ENCODE peak calls at places on chromosomes 2 and 18, in four cellular contexts. U is left ventricle myocardium inferior, M is coronary artery, D is fibroblast of mammary gland. I is an unnamed sample.
A peak's percentile ranks its signal among the peaks of the same experiment; 100 is the strongest.

GRCh38 chr2:220396287-220396686 is 768.9 kb downstream of the SLC4A3 start:
- DNase-seq in U (no peak), M (no peak), D (peak; percentile 67), I (no peak)

GRCh38 chr2:217919781-217920351 is 82.9 kb downstream of the TNS1 start:
- DNase-seq in U (peak; percentile 36), M (peak; percentile 88), D (peak; percentile 54), I (no peak)

GRCh38 chr18:57759650-57760049 is 43.5 kb downstream of the ATP8B1 start:
- DNase-seq in U (no peak), M (no peak), D (peak; percentile 70), I (no peak)

GRCh38 chr2:86283461-86284030 is 53.9 kb downstream of the REEP1 start:
- DNase-seq in U (no peak), M (no peak), D (no peak), I (no peak)

GRCh38 chr2:86433137-86433536 is 8.0 kb upstream of the KDM3A start:
- DNase-seq in U (no peak), M (no peak), D (no peak), I (no peak)

GRCh38 chr18:48137354-48138208 is 207.1 kb upstream of the SMAD2 start:
- DNase-seq in U (no peak), M (no peak), D (no peak), I (peak; percentile 73)

GRCh38 chr18:59328683-59329082 is 10.2 kb upstream of the CPLX4 start:
- DNase-seq in U (no peak), M (no peak), D (no peak), I (no peak)

GRCh38 chr2:5521462-5521861 is 170.7 kb upstream of the SOX11 start:
- DNase-seq in U (peak; percentile 38), M (no peak), D (no peak), I (no peak)

GRCh38 chr2:20634430-20635095 is 16.3 kb downstream of the HS1BP3 start:
- DNase-seq in U (peak; percentile 24), M (no peak), D (peak; percentile 68), I (no peak)

GRCh38 chr18:75131455-75132000 is 77.4 kb downstream of the PTGR3 start:
- DNase-seq in U (no peak), M (peak; percentile 57), D (no peak), I (peak; percentile 12)

GRCh38 chr2:182117203-182117602 is 131.6 kb downstream of the PPP1R1C start:
- DNase-seq in U (no peak), M (no peak), D (no peak), I (no peak)

GRCh38 chr2:27752551-27753237 is 18.8 kb upstream of the MRPL33 start:
- DNase-seq in U (no peak), M (no peak), D (no peak), I (peak; percentile 51)

GRCh38 chr18:23872701-23873550 is 141.6 kb upstream of the TTC39C start:
- DNase-seq in U (no peak), M (no peak), D (no peak), I (peak; percentile 90)

GRCh38 chr2:218289639-218290315 is 2.5 kb downstream of the TMBIM1 start:
- DNase-seq in U (no peak), M (no peak), D (peak; percentile 77), I (peak; percentile 60)

GRCh38 chr2:149423633-149424032 is 93.2 kb downstream of the LYPD6 start:
- DNase-seq in U (no peak), M (no peak), D (no peak), I (no peak)

GRCh38 chr2:226837787-226838603 is 2.1 kb downstream of the RHBDD1 start:
- DNase-seq in U (no peak), M (no peak), D (no peak), I (no peak)

GRCh38 chr2:96505231-96505889 is at the start of gene NEURL3:
- DNase-seq in U (no peak), M (peak; percentile 65), D (peak; percentile 50), I (peak; percentile 74)

GRCh38 chr2:16224298-16225045 is 284.1 kb downstream of the MYCN start:
- DNase-seq in U (no peak), M (no peak), D (no peak), I (no peak)

GRCh38 chr2:161651547-161651946 is 27.3 kb downstream of the SLC4A10 start:
- DNase-seq in U (no peak), M (no peak), D (no peak), I (no peak)

GRCh38 chr2:121390082-121390481 is 105.1 kb upstream of the TFCP2L1 start:
- DNase-seq in U (no peak), M (no peak), D (no peak), I (no peak)

GRCh38 chr2:179261161-179261825 is 3.3 kb downstream of the SESTD1 start:
- DNase-seq in U (no peak), M (no peak), D (no peak), I (no peak)

GRCh38 chr2:179260224-179260623 is 4.4 kb downstream of the SESTD1 start:
- DNase-seq in U (no peak), M (no peak), D (no peak), I (no peak)

GRCh38 chr2:179263015-179263414 is 1.6 kb downstream of the SESTD1 start:
- DNase-seq in U (no peak), M (no peak), D (peak; percentile 89), I (no peak)

GRCh38 chr2:179263460-179264237 is 983 bp downstream of the SESTD1 start:
- DNase-seq in U (peak; percentile 39), M (peak; percentile 86), D (peak; percentile 73), I (peak; percentile 60)

DNA sequence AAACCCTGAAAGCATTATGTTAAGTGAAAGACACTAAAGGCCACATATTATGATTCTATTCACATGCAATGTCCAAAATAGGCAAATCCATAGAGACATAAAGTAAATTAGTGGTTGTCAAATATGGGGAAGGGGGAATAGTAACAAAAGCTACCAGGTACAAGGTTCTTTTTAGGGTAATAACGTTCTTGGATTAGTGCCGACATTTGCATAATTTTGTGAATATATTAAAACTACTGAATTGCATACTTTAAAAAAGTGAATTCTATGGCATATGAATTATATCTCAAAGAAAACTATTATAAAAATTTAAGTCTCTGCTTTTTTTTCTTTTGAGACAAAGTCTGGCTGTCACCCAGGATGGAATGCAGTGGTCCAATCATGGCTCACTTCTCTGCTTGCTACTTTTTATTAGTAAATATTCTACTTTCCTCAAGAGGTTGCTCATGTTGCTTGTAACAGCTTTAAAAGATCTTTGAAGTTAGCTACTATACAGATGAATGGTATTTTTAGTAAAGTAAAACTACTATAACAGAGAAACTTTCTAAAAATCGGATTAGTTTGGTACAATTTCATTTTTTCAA is 2.5 kb downstream of the SESTD1 start:
- DNase-seq in U (no peak), M (no peak), D (peak; percentile 25), I (no peak)
- H3K4me3 ChIP-seq in U (peak overlapping the region; percentile 80), M (peak overlapping the region; percentile 88), D (no peak overlapping the region), I (no peak overlapping the region)

DNA sequence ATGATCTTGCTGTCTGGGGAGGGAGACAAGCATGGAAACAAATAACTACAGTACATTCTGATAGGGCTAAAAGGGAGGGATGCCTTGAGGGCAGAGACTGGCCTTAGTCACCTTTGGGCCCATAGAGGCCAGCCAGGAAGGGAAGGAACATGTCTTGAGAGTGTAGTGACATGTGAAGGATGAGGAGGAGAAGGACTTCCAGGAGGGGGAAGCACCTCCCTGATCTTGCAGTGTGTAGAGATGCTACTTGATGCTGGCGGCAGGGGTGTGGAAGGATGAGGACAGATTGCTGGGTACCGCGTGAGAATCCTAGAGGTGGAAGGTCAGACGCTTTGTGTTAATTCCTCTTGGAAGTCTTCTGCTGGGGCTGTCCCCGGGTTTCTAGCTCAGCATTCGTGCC is 13.1 kb downstream of the TET3 start:
- DNase-seq in U (no peak), M (no peak), D (no peak), I (no peak)
- TF ChIP-seq CTCF in U (no peak), M (no peak), D (no peak), I (no peak)

DNA sequence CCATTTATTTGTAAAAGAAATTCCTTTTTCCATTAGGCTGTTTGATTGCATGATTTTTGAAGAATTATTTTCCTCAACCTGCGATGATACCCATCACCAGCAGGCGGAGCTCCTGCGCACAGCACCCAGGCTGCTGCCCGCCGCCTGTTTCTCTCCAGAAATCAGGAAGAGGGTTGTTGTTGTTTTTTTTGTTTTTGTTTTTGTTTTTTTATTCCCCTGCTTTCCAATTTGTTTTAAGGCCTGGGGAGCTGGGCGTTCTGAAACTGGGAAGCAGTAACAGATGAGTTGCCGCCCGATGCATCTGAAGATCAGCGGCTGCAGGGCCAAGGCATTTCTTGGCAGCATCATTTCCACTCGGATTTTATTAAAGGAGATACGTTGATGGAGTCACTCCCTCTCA is 132.1 kb downstream of the MBP start:
- DNase-seq in U (peak; percentile 56), M (no peak), D (peak; percentile 41), I (peak; percentile 54)
- H3K4me3 ChIP-seq in U (peak overlapping the region; percentile 20), M (peak overlapping the region; percentile 20), D (peak overlapping the region; percentile 29), I (no peak overlapping the region)

GRCh38 chr2:2767837-2768236 is 436.8 kb upstream of the MYT1L start:
- DNase-seq in U (no peak), M (no peak), D (no peak), I (no peak)

GRCh38 chr2:2768476-2768875 is 437.4 kb upstream of the MYT1L start:
- DNase-seq in U (no peak), M (no peak), D (no peak), I (no peak)

GRCh38 chr2:2765839-2766495 is 434.9 kb upstream of the MYT1L start:
- DNase-seq in U (no peak), M (no peak), D (no peak), I (no peak)

GRCh38 chr2:2771721-2772411 is 440.8 kb upstream of the MYT1L start:
- DNase-seq in U (no peak), M (no peak), D (no peak), I (no peak)

DNA sequence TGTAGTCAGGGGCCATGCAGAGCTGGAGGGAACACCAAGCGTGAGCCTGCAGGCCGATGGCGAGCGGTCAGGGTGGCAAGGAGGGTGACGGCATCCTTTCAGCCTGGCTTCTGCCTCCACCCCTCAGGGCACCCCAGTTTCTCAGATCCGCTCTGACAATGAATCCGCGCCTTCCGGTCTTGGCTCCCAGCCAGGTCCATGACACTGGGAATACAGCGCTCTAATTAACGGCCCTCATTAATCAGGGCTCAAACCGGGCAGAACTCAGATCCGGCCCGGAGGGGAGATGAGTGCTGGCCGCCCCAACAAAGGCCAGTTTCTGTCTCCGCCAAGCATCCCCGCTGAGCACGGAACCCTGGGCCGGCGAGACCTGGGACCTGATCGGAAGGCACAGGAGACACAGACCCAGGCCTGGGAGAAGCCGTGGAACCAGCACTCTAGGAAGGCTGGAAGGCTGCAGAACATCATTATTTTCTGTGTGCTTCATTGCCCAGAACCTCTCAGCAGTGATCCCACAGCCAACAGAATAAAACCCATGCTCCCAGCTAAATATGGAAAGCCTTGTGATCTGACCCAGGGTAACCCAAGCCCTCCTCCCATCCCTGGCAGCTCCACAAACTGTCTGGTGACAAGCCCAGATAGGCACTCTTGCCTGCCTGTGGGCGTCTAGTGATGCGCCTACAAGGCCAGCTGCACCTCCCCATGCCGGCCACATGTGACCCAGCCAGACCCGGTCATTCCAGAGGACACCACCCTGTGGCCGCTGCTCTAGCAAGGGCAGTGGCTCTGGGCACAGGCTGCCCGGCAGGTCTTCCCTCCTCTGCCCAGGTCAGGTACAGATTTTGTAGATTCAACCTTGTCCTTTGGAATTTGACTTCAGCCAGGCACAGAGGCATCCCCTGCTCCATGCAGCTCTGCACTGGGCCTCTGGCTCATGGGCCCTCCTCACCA is 438.7 kb upstream of the MYT1L start:
- DNase-seq in U (peak; percentile 76), M (no peak), D (no peak), I (peak; percentile 28)
- TF ChIP-seq CTCF in U (peak; percentile 62), M (no peak), D (no peak), I (no peak)